ENCODE peak calls at places on chromosomes 12 and 14, in five cellular contexts. One of them, this sample, is unnamed.

GRCh38 chr14:23561259-23561658 is 5.2 kb downstream of the THTPA start:
- DNase-seq in posterior vena cava: peak
- DNase-seq in H4: no peak
- DNase-seq in AG09309: no peak
- DNase-seq in GM12865: no peak
- DNase-seq in this sample: no peak

GRCh38 chr14:54633076-54633475 is 66.1 kb downstream of the SAMD4A start:
- DNase-seq in posterior vena cava: no peak
- DNase-seq in H4: no peak
- DNase-seq in AG09309: no peak
- DNase-seq in GM12865: no peak
- DNase-seq in this sample: no peak

GRCh38 chr12:3655331-3655900 is 97.5 kb downstream of the CRACR2A start:
- DNase-seq in posterior vena cava: no peak
- DNase-seq in H4: no peak
- DNase-seq in AG09309: no peak
- DNase-seq in GM12865: peak
- DNase-seq in this sample: no peak

GRCh38 chr12:80598004-80598606 is 109.3 kb upstream of the MYF6 start:
- DNase-seq in posterior vena cava: no peak
- DNase-seq in H4: peak
- DNase-seq in AG09309: peak
- DNase-seq in GM12865: no peak
- DNase-seq in this sample: peak

GRCh38 chr12:64160718-64161060 is 61.4 kb downstream of the KICS2 start:
- DNase-seq in posterior vena cava: no peak
- DNase-seq in H4: no peak
- DNase-seq in AG09309: no peak
- DNase-seq in GM12865: no peak
- DNase-seq in this sample: no peak

GRCh38 chr14:70814466-70814865 is 5.2 kb upstream of the MAP3K9 start:
- DNase-seq in posterior vena cava: no peak
- DNase-seq in H4: no peak
- DNase-seq in AG09309: no peak
- DNase-seq in GM12865: peak
- DNase-seq in this sample: no peak

GRCh38 chr12:9034095-9034494 is 44.7 kb downstream of the KLRG1 start:
- DNase-seq in posterior vena cava: no peak
- DNase-seq in H4: no peak
- DNase-seq in AG09309: no peak
- DNase-seq in GM12865: no peak
- DNase-seq in this sample: no peak

GRCh38 chr12:122888232-122888752 is 7.6 kb downstream of the VPS37B start:
- DNase-seq in posterior vena cava: no peak
- DNase-seq in H4: peak
- DNase-seq in AG09309: no peak
- DNase-seq in GM12865: peak
- DNase-seq in this sample: peak

GRCh38 chr12:92414383-92415065 is 268.9 kb upstream of the BTG1 start:
- DNase-seq in posterior vena cava: no peak
- DNase-seq in H4: no peak
- DNase-seq in AG09309: no peak
- DNase-seq in GM12865: no peak
- DNase-seq in this sample: no peak

GRCh38 chr12:103331643-103332042 is 164.1 kb downstream of the C12orf42 start:
- DNase-seq in posterior vena cava: no peak
- DNase-seq in H4: no peak
- DNase-seq in AG09309: no peak
- DNase-seq in GM12865: no peak
- DNase-seq in this sample: no peak

GRCh38 chr12:25884920-25885234 is 73.6 kb upstream of the RASSF8 start:
- DNase-seq in posterior vena cava: no peak
- DNase-seq in H4: no peak
- DNase-seq in AG09309: no peak
- DNase-seq in GM12865: no peak
- DNase-seq in this sample: no peak

GRCh38 chr14:103503296-103503695 is 19.3 kb downstream of the CKB start:
- DNase-seq in posterior vena cava: peak
- DNase-seq in H4: no peak
- DNase-seq in AG09309: no peak
- DNase-seq in GM12865: no peak
- DNase-seq in this sample: no peak

GRCh38 chr12:111180830-111181726 is 187.8 kb downstream of the PHETA1 start:
- DNase-seq in posterior vena cava: peak
- DNase-seq in H4: no peak
- DNase-seq in AG09309: peak
- DNase-seq in GM12865: no peak
- DNase-seq in this sample: no peak

GRCh38 chr12:20212036-20212435 is 156.3 kb upstream of the PDE3A start:
- DNase-seq in posterior vena cava: no peak
- DNase-seq in H4: peak
- DNase-seq in AG09309: no peak
- DNase-seq in GM12865: no peak
- DNase-seq in this sample: no peak

GRCh38 chr12:29566441-29566840 is 69.0 kb upstream of the OVCH1 start:
- DNase-seq in posterior vena cava: no peak
- DNase-seq in H4: peak
- DNase-seq in AG09309: no peak
- DNase-seq in GM12865: no peak
- DNase-seq in this sample: no peak

GRCh38 chr14:103693514-103693913 is 21.7 kb downstream of the XRCC3 start:
- DNase-seq in posterior vena cava: peak
- DNase-seq in H4: no peak
- DNase-seq in AG09309: no peak
- DNase-seq in GM12865: no peak
- DNase-seq in this sample: no peak

GRCh38 chr14:75984674-75985073 is 889 bp upstream of the IFT43 start:
- DNase-seq in posterior vena cava: no peak
- DNase-seq in H4: no peak
- DNase-seq in AG09309: no peak
- DNase-seq in GM12865: no peak
- DNase-seq in this sample: no peak

GRCh38 chr12:53996886-53997217 is 3.1 kb upstream of the HOXC9 start:
- DNase-seq in posterior vena cava: no peak
- DNase-seq in H4: no peak
- DNase-seq in AG09309: no peak
- DNase-seq in GM12865: no peak
- DNase-seq in this sample: no peak

GRCh38 chr14:56328021-56328420 is 209.8 kb downstream of the PELI2 start:
- DNase-seq in posterior vena cava: no peak
- DNase-seq in H4: no peak
- DNase-seq in AG09309: no peak
- DNase-seq in GM12865: no peak
- DNase-seq in this sample: no peak

This sample was measured in MM.1S.